ENCODE peak calls at places on chromosome 11, in six cellular contexts. One of them, this sample, is unnamed.

GRCh38 chr11:61567286-61568061 is 13.4 kb downstream of the SYT7 start:
- DNase-seq in tibial artery: no peak
- DNase-seq in effector memory CD4-positive, alpha-beta T cell: peak; percentile 62
- DNase-seq in Karpas-422: peak; percentile 91
- DNase-seq in transverse colon: peak; percentile 75
- DNase-seq in ovary: peak; percentile 76
- DNase-seq in this sample: peak; percentile 79

GRCh38 chr11:86360775-86361395 is 13.8 kb upstream of the CCDC81 start:
- DNase-seq in Karpas-422: no peak
- DNase-seq in ovary: no peak
- DNase-seq in transverse colon: no peak
- DNase-seq in effector memory CD4-positive, alpha-beta T cell: no peak
- DNase-seq in tibial artery: no peak
- DNase-seq in this sample: no peak

GRCh38 chr11:111064118-111064517 is 181.4 kb upstream of the POU2AF2 start:
- DNase-seq in tibial artery: no peak
- DNase-seq in transverse colon: no peak
- DNase-seq in ovary: no peak
- DNase-seq in Karpas-422: no peak
- DNase-seq in effector memory CD4-positive, alpha-beta T cell: no peak
- DNase-seq in this sample: no peak

GRCh38 chr11:12717851-12718291 is 43.6 kb downstream of the TEAD1 start:
- DNase-seq in tibial artery: no peak
- DNase-seq in effector memory CD4-positive, alpha-beta T cell: peak; percentile 14
- DNase-seq in ovary: no peak
- DNase-seq in Karpas-422: no peak
- DNase-seq in transverse colon: no peak
- DNase-seq in this sample: no peak

GRCh38 chr11:111846063-111846462 is 25.3 kb downstream of the ALG9 start:
- DNase-seq in Karpas-422: no peak
- DNase-seq in tibial artery: no peak
- DNase-seq in ovary: no peak
- DNase-seq in effector memory CD4-positive, alpha-beta T cell: no peak
- DNase-seq in transverse colon: no peak
- DNase-seq in this sample: no peak

GRCh38 chr11:1116666-1117390 is 40.9 kb upstream of the MUC5AC start:
- DNase-seq in Karpas-422: no peak
- DNase-seq in ovary: no peak
- DNase-seq in tibial artery: peak; percentile 48
- DNase-seq in effector memory CD4-positive, alpha-beta T cell: no peak
- DNase-seq in transverse colon: peak; percentile 4
- DNase-seq in this sample: peak; percentile 65

GRCh38 chr11:126834149-126834548 is 166.4 kb downstream of the KIRREL3 start:
- DNase-seq in ovary: no peak
- DNase-seq in transverse colon: no peak
- DNase-seq in effector memory CD4-positive, alpha-beta T cell: no peak
- DNase-seq in Karpas-422: no peak
- DNase-seq in tibial artery: no peak
- DNase-seq in this sample: no peak

GRCh38 chr11:110518809-110519514 is 89.2 kb downstream of the FDX1 start:
- DNase-seq in Karpas-422: no peak
- DNase-seq in effector memory CD4-positive, alpha-beta T cell: no peak
- DNase-seq in ovary: no peak
- DNase-seq in tibial artery: no peak
- DNase-seq in transverse colon: no peak
- DNase-seq in this sample: no peak

GRCh38 chr11:63970902-63971301 is 3.5 kb upstream of the COX8A start:
- DNase-seq in transverse colon: no peak
- DNase-seq in effector memory CD4-positive, alpha-beta T cell: no peak
- DNase-seq in Karpas-422: no peak
- DNase-seq in ovary: no peak
- DNase-seq in tibial artery: no peak
- DNase-seq in this sample: no peak

GRCh38 chr11:12200359-12201015 is 90.1 kb downstream of the MICAL2 start:
- DNase-seq in tibial artery: peak; percentile 89
- DNase-seq in effector memory CD4-positive, alpha-beta T cell: no peak
- DNase-seq in transverse colon: peak; percentile 30
- DNase-seq in Karpas-422: no peak
- DNase-seq in ovary: no peak
- DNase-seq in this sample: peak; percentile 83

GRCh38 chr11:1679881-1680280 is 17.1 kb upstream of the KRTAP5-6 start:
- DNase-seq in transverse colon: no peak
- DNase-seq in Karpas-422: no peak
- DNase-seq in effector memory CD4-positive, alpha-beta T cell: no peak
- DNase-seq in ovary: no peak
- DNase-seq in tibial artery: no peak
- DNase-seq in this sample: no peak

GRCh38 chr11:27913650-27914049 is 194.3 kb downstream of the KIF18A start:
- DNase-seq in ovary: no peak
- DNase-seq in transverse colon: no peak
- DNase-seq in effector memory CD4-positive, alpha-beta T cell: no peak
- DNase-seq in tibial artery: no peak
- DNase-seq in Karpas-422: no peak
- DNase-seq in this sample: no peak

GRCh38 chr11:102220728-102221467 is 96.4 kb upstream of the BIRC3 start:
- DNase-seq in ovary: no peak
- DNase-seq in transverse colon: no peak
- DNase-seq in tibial artery: no peak
- DNase-seq in effector memory CD4-positive, alpha-beta T cell: no peak
- DNase-seq in Karpas-422: no peak
- DNase-seq in this sample: no peak

GRCh38 chr11:86050310-86050709 is 18.6 kb downstream of the PICALM start:
- DNase-seq in tibial artery: no peak
- DNase-seq in ovary: no peak
- DNase-seq in effector memory CD4-positive, alpha-beta T cell: no peak
- DNase-seq in transverse colon: no peak
- DNase-seq in Karpas-422: no peak
- DNase-seq in this sample: no peak

GRCh38 chr11:128036556-128037093 is 550.7 kb downstream of the ETS1 start:
- DNase-seq in effector memory CD4-positive, alpha-beta T cell: no peak
- DNase-seq in ovary: no peak
- DNase-seq in Karpas-422: no peak
- DNase-seq in tibial artery: no peak
- DNase-seq in transverse colon: no peak
- DNase-seq in this sample: no peak

GRCh38 chr11:45899448-45900174 is 7.5 kb downstream of the FREY1 start:
- DNase-seq in ovary: peak; percentile 88
- DNase-seq in effector memory CD4-positive, alpha-beta T cell: peak; percentile 32
- DNase-seq in tibial artery: peak; percentile 89
- DNase-seq in transverse colon: peak; percentile 75
- DNase-seq in Karpas-422: no peak
- DNase-seq in this sample: peak; percentile 96

GRCh38 chr11:46234261-46234660 is 43.2 kb upstream of the CREB3L1 start:
- DNase-seq in ovary: no peak
- DNase-seq in transverse colon: no peak
- DNase-seq in tibial artery: no peak
- DNase-seq in Karpas-422: no peak
- DNase-seq in effector memory CD4-positive, alpha-beta T cell: no peak
- DNase-seq in this sample: no peak

GRCh38 chr11:73348838-73349237 is 27.4 kb upstream of the RELT start:
- DNase-seq in tibial artery: no peak
- DNase-seq in ovary: no peak
- DNase-seq in transverse colon: no peak
- DNase-seq in effector memory CD4-positive, alpha-beta T cell: no peak
- DNase-seq in Karpas-422: no peak
- DNase-seq in this sample: no peak

GRCh38 chr11:132942611-132943324 is 589.5 kb downstream of the OPCML start:
- DNase-seq in tibial artery: no peak
- DNase-seq in Karpas-422: no peak
- DNase-seq in effector memory CD4-positive, alpha-beta T cell: no peak
- DNase-seq in ovary: no peak
- DNase-seq in transverse colon: no peak
- DNase-seq in this sample: no peak

GRCh38 chr11:342328-342727 is 21.7 kb upstream of the IFITM3 start:
- DNase-seq in effector memory CD4-positive, alpha-beta T cell: no peak
- DNase-seq in tibial artery: no peak
- DNase-seq in Karpas-422: no peak
- DNase-seq in transverse colon: no peak
- DNase-seq in ovary: no peak
- DNase-seq in this sample: peak; percentile 3

GRCh38 chr11:112570335-112570734 is 309.7 kb upstream of the PLET1 start:
- DNase-seq in effector memory CD4-positive, alpha-beta T cell: no peak
- DNase-seq in Karpas-422: no peak
- DNase-seq in ovary: no peak
- DNase-seq in tibial artery: no peak
- DNase-seq in transverse colon: no peak
- DNase-seq in this sample: no peak

GRCh38 chr11:62431171-62431895 is 12.5 kb downstream of the SCGB1A1 start:
- DNase-seq in Karpas-422: no peak
- DNase-seq in tibial artery: no peak
- DNase-seq in ovary: no peak
- DNase-seq in effector memory CD4-positive, alpha-beta T cell: no peak
- DNase-seq in transverse colon: no peak
- DNase-seq in this sample: no peak

GRCh38 chr11:130588471-130588870 is 140.0 kb downstream of the ADAMTS15 start:
- DNase-seq in tibial artery: no peak
- DNase-seq in ovary: no peak
- DNase-seq in effector memory CD4-positive, alpha-beta T cell: no peak
- DNase-seq in Karpas-422: no peak
- DNase-seq in transverse colon: no peak
- DNase-seq in this sample: no peak

GRCh38 chr11:125910450-125910849 is 6.1 kb downstream of the DDX25 start:
- DNase-seq in tibial artery: no peak
- DNase-seq in ovary: no peak
- DNase-seq in transverse colon: no peak
- DNase-seq in effector memory CD4-positive, alpha-beta T cell: no peak
- DNase-seq in Karpas-422: no peak
- DNase-seq in this sample: no peak

GRCh38 chr11:69385466-69385820 is 91.5 kb downstream of the MYEOV start:
- DNase-seq in Karpas-422: no peak
- DNase-seq in transverse colon: no peak
- DNase-seq in ovary: no peak
- DNase-seq in tibial artery: peak; percentile 55
- DNase-seq in effector memory CD4-positive, alpha-beta T cell: no peak
- DNase-seq in this sample: no peak

DNA sequence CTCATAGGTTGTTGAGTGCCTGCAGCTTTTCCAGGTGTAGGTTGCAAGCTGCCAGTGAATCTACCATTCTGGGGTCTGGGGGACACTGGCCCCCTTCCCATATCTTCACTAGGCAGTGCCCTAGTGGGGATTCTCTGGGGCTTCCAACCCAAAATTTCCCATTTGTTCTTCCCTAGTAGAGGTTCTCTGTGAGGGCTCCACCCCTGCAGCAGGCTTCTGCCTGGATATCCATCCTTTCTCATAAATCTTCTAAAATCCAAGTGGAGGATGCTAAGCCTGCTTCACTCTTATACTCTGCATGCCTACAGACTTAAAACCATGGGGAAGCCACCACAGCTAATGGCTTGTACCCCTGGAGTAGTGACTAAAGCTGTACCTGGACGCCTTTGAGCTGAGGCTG is 33.4 kb downstream of the ANO3 start:
- DNase-seq in Karpas-422: no peak
- DNase-seq in tibial artery: no peak
- DNase-seq in effector memory CD4-positive, alpha-beta T cell: no peak
- DNase-seq in ovary: no peak
- DNase-seq in transverse colon: no peak
- DNase-seq in this sample: no peak
- H3K27ac ChIP-seq in Karpas-422: no peak overlapping the region
- H3K27ac ChIP-seq in tibial artery: no peak overlapping the region
- H3K27ac ChIP-seq in effector memory CD4-positive, alpha-beta T cell: no peak overlapping the region
- H3K27ac ChIP-seq in ovary: no peak overlapping the region
- H3K27ac ChIP-seq in transverse colon: no peak overlapping the region
- H3K27ac ChIP-seq in this sample: no peak overlapping the region

DNA sequence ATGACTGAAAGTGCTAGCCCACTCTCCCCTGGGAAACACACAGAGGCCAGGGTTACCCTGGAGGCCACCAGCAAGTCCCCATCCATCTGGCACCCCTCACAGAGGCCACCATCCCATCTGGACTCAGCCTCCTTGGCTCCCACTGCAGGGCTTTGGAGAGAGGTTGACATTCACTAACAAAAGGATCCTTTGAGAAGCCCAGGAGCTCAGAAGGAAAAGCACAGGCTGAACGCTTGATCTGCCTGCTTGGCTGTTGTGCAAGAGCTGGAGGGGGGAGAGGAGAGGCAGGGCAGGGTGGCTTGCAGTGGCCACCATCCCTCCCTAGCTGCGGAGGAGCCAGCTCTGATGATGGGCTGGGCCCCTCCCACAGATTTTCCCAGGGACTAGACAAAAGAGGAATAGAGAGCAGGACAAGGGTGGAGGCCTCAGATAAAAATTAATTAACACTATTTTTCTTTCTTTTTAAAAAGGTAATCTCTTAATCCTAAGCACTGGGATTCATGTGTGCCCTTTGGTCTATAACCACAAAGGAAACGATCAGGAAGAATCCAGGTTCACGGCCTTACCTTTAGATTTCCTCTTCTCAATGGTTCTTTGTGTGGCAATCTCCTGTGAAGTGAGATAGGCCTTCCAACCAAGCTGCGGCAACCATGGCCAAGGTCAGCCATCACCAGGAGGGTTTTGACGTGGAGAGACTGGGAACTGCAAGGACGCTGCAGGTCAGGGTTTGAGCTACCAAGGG is 154.7 kb downstream of the BARX2 start:
- DNase-seq in tibial artery: no peak
- DNase-seq in effector memory CD4-positive, alpha-beta T cell: no peak
- DNase-seq in Karpas-422: no peak
- DNase-seq in ovary: no peak
- DNase-seq in transverse colon: no peak
- DNase-seq in this sample: no peak
- H3K27me3 ChIP-seq in tibial artery: no peaks in the 10 kb centered on the region
- H3K27me3 ChIP-seq in effector memory CD4-positive, alpha-beta T cell: no peaks in the 10 kb centered on the region
- H3K27me3 ChIP-seq in Karpas-422: no peaks in the 10 kb centered on the region
- H3K27me3 ChIP-seq in ovary: no peaks in the 10 kb centered on the region
- H3K27me3 ChIP-seq in transverse colon: no peaks in the 10 kb centered on the region
- H3K27me3 ChIP-seq in this sample: no peaks in the 10 kb centered on the region

GRCh38 chr11:72012897-72013721 is 14.4 kb downstream of the IL18BP start:
- DNase-seq in ovary: peak; percentile 79
- DNase-seq in tibial artery: peak; percentile 80
- DNase-seq in effector memory CD4-positive, alpha-beta T cell: no peak
- DNase-seq in Karpas-422: no peak
- DNase-seq in transverse colon: no peak
- DNase-seq in this sample: peak; percentile 87
- H3K4me1 ChIP-seq in ovary: peaks cover 9% of the 10 kb centered on the region
- H3K4me1 ChIP-seq in tibial artery: peaks cover 37% of the 10 kb centered on the region
- H3K4me1 ChIP-seq in effector memory CD4-positive, alpha-beta T cell: no peaks in the 10 kb centered on the region
- H3K4me1 ChIP-seq in Karpas-422: peaks cover 7% of the 10 kb centered on the region
- H3K4me1 ChIP-seq in transverse colon: peaks cover 7% of the 10 kb centered on the region
- H3K4me1 ChIP-seq in this sample: no peaks in the 10 kb centered on the region

GRCh38 chr11:33554219-33554618 is 146.4 kb downstream of the C11orf91 start:
- DNase-seq in ovary: no peak
- DNase-seq in transverse colon: no peak
- DNase-seq in effector memory CD4-positive, alpha-beta T cell: no peak
- DNase-seq in Karpas-422: no peak
- DNase-seq in tibial artery: no peak
- DNase-seq in this sample: no peak

GRCh38 chr11:33560729-33561128 is 139.9 kb downstream of the C11orf91 start:
- DNase-seq in transverse colon: no peak
- DNase-seq in ovary: no peak
- DNase-seq in tibial artery: no peak
- DNase-seq in effector memory CD4-positive, alpha-beta T cell: no peak
- DNase-seq in Karpas-422: no peak
- DNase-seq in this sample: no peak

GRCh38 chr11:33557201-33557600 is 143.4 kb downstream of the C11orf91 start:
- DNase-seq in tibial artery: no peak
- DNase-seq in effector memory CD4-positive, alpha-beta T cell: no peak
- DNase-seq in ovary: no peak
- DNase-seq in transverse colon: no peak
- DNase-seq in Karpas-422: no peak
- DNase-seq in this sample: no peak

GRCh38 chr11:33558097-33558496 is 142.5 kb downstream of the C11orf91 start:
- DNase-seq in effector memory CD4-positive, alpha-beta T cell: no peak
- DNase-seq in Karpas-422: no peak
- DNase-seq in tibial artery: no peak
- DNase-seq in ovary: no peak
- DNase-seq in transverse colon: no peak
- DNase-seq in this sample: no peak

GRCh38 chr11:33559567-33559966 is 141.1 kb downstream of the C11orf91 start:
- DNase-seq in tibial artery: no peak
- DNase-seq in transverse colon: no peak
- DNase-seq in Karpas-422: no peak
- DNase-seq in ovary: no peak
- DNase-seq in effector memory CD4-positive, alpha-beta T cell: no peak
- DNase-seq in this sample: no peak
- H3K27ac ChIP-seq in tibial artery: no peak overlapping the region
- H3K27ac ChIP-seq in transverse colon: no peak overlapping the region
- H3K27ac ChIP-seq in Karpas-422: no peak overlapping the region
- H3K27ac ChIP-seq in ovary: no peak overlapping the region
- H3K27ac ChIP-seq in effector memory CD4-positive, alpha-beta T cell: no peak overlapping the region
- H3K27ac ChIP-seq in this sample: no peak overlapping the region

This sample was measured in aorta.